ENCODE peak calls at places on chromosomes 2 and 18, in seven cellular contexts. One of them, this sample, is unnamed.

GRCh38 chr18:44130365-44130942 is 550.2 kb upstream of the SETBP1 start:
- DNase-seq in ureter: no peak
- DNase-seq in lower leg skin: no peak
- DNase-seq in HT1080: peak
- DNase-seq in trophoblast cell: peak
- DNase-seq in kidney epithelial cell: peak
- DNase-seq in stimulated activated CD4-positive, alpha-beta T cell treated with anti-CD3 and anti-CD28 coated beads, Interleukin-1b, Interleukin-23, amount 100 ng/mL, for 48 hours: no peak
- DNase-seq in this sample: no peak

GRCh38 chr2:173456960-173457359 is 102.3 kb downstream of the CDCA7 start:
- DNase-seq in ureter: no peak
- DNase-seq in lower leg skin: no peak
- DNase-seq in HT1080: no peak
- DNase-seq in trophoblast cell: no peak
- DNase-seq in kidney epithelial cell: no peak
- DNase-seq in stimulated activated CD4-positive, alpha-beta T cell treated with anti-CD3 and anti-CD28 coated beads, Interleukin-1b, Interleukin-23, amount 100 ng/mL, for 48 hours: no peak
- DNase-seq in this sample: no peak

GRCh38 chr2:109168080-109168479 is 39.1 kb downstream of the SH3RF3 start:
- DNase-seq in ureter: no peak
- DNase-seq in lower leg skin: no peak
- DNase-seq in HT1080: no peak
- DNase-seq in trophoblast cell: no peak
- DNase-seq in kidney epithelial cell: no peak
- DNase-seq in stimulated activated CD4-positive, alpha-beta T cell treated with anti-CD3 and anti-CD28 coated beads, Interleukin-1b, Interleukin-23, amount 100 ng/mL, for 48 hours: no peak
- DNase-seq in this sample: no peak

GRCh38 chr18:76977108-76977621 is 154.8 kb downstream of the ZNF236 start:
- DNase-seq in ureter: peak
- DNase-seq in lower leg skin: peak
- DNase-seq in HT1080: no peak
- DNase-seq in trophoblast cell: no peak
- DNase-seq in kidney epithelial cell: no peak
- DNase-seq in stimulated activated CD4-positive, alpha-beta T cell treated with anti-CD3 and anti-CD28 coated beads, Interleukin-1b, Interleukin-23, amount 100 ng/mL, for 48 hours: no peak
- DNase-seq in this sample: no peak

GRCh38 chr2:24577481-24577880 is 86.4 kb downstream of the NCOA1 start:
- DNase-seq in ureter: no peak
- DNase-seq in lower leg skin: no peak
- DNase-seq in HT1080: no peak
- DNase-seq in trophoblast cell: no peak
- DNase-seq in kidney epithelial cell: no peak
- DNase-seq in stimulated activated CD4-positive, alpha-beta T cell treated with anti-CD3 and anti-CD28 coated beads, Interleukin-1b, Interleukin-23, amount 100 ng/mL, for 48 hours: no peak
- DNase-seq in this sample: no peak

GRCh38 chr2:191245046-191245868 is at the start of gene MYO1B:
- DNase-seq in ureter: peak
- DNase-seq in lower leg skin: peak
- DNase-seq in HT1080: peak
- DNase-seq in trophoblast cell: peak
- DNase-seq in kidney epithelial cell: no peak
- DNase-seq in stimulated activated CD4-positive, alpha-beta T cell treated with anti-CD3 and anti-CD28 coated beads, Interleukin-1b, Interleukin-23, amount 100 ng/mL, for 48 hours: peak
- DNase-seq in this sample: peak

GRCh38 chr2:75641587-75641986 is 5.0 kb upstream of the MRPL19 start:
- DNase-seq in ureter: no peak
- DNase-seq in lower leg skin: no peak
- DNase-seq in HT1080: no peak
- DNase-seq in trophoblast cell: no peak
- DNase-seq in kidney epithelial cell: no peak
- DNase-seq in stimulated activated CD4-positive, alpha-beta T cell treated with anti-CD3 and anti-CD28 coated beads, Interleukin-1b, Interleukin-23, amount 100 ng/mL, for 48 hours: no peak
- DNase-seq in this sample: no peak

GRCh38 chr2:235979753-235980459 is 188.3 kb downstream of the GBX2 start:
- DNase-seq in ureter: no peak
- DNase-seq in lower leg skin: peak
- DNase-seq in HT1080: no peak
- DNase-seq in trophoblast cell: no peak
- DNase-seq in kidney epithelial cell: no peak
- DNase-seq in stimulated activated CD4-positive, alpha-beta T cell treated with anti-CD3 and anti-CD28 coated beads, Interleukin-1b, Interleukin-23, amount 100 ng/mL, for 48 hours: no peak
- DNase-seq in this sample: no peak

GRCh38 chr18:48027401-48027931 is 97.0 kb upstream of the SMAD2 start:
- DNase-seq in ureter: no peak
- DNase-seq in lower leg skin: peak
- DNase-seq in HT1080: no peak
- DNase-seq in trophoblast cell: no peak
- DNase-seq in kidney epithelial cell: no peak
- DNase-seq in stimulated activated CD4-positive, alpha-beta T cell treated with anti-CD3 and anti-CD28 coated beads, Interleukin-1b, Interleukin-23, amount 100 ng/mL, for 48 hours: no peak
- DNase-seq in this sample: no peak

GRCh38 chr2:200673191-200673590 is 87.4 kb downstream of the AOX1 start:
- DNase-seq in ureter: no peak
- DNase-seq in lower leg skin: no peak
- DNase-seq in HT1080: no peak
- DNase-seq in trophoblast cell: no peak
- DNase-seq in kidney epithelial cell: no peak
- DNase-seq in stimulated activated CD4-positive, alpha-beta T cell treated with anti-CD3 and anti-CD28 coated beads, Interleukin-1b, Interleukin-23, amount 100 ng/mL, for 48 hours: no peak
- DNase-seq in this sample: peak

GRCh38 chr2:75820693-75821092 is 110.0 kb upstream of the GCFC2 start:
- DNase-seq in ureter: no peak
- DNase-seq in lower leg skin: no peak
- DNase-seq in HT1080: no peak
- DNase-seq in trophoblast cell: no peak
- DNase-seq in kidney epithelial cell: no peak
- DNase-seq in stimulated activated CD4-positive, alpha-beta T cell treated with anti-CD3 and anti-CD28 coated beads, Interleukin-1b, Interleukin-23, amount 100 ng/mL, for 48 hours: no peak
- DNase-seq in this sample: no peak

GRCh38 chr2:174833737-174834136 is 69.5 kb upstream of the CHRNA1 start:
- DNase-seq in ureter: no peak
- DNase-seq in lower leg skin: no peak
- DNase-seq in HT1080: no peak
- DNase-seq in trophoblast cell: no peak
- DNase-seq in kidney epithelial cell: no peak
- DNase-seq in stimulated activated CD4-positive, alpha-beta T cell treated with anti-CD3 and anti-CD28 coated beads, Interleukin-1b, Interleukin-23, amount 100 ng/mL, for 48 hours: no peak
- DNase-seq in this sample: no peak

GRCh38 chr2:54999182-54999581 is 51.1 kb downstream of the RTN4 start:
- DNase-seq in ureter: no peak
- DNase-seq in lower leg skin: peak
- DNase-seq in HT1080: peak
- DNase-seq in trophoblast cell: peak
- DNase-seq in kidney epithelial cell: no peak
- DNase-seq in stimulated activated CD4-positive, alpha-beta T cell treated with anti-CD3 and anti-CD28 coated beads, Interleukin-1b, Interleukin-23, amount 100 ng/mL, for 48 hours: no peak
- DNase-seq in this sample: no peak

GRCh38 chr2:128276878-128277675 is 41.6 kb downstream of the HS6ST1 start:
- DNase-seq in ureter: no peak
- DNase-seq in lower leg skin: peak
- DNase-seq in HT1080: no peak
- DNase-seq in trophoblast cell: no peak
- DNase-seq in kidney epithelial cell: no peak
- DNase-seq in stimulated activated CD4-positive, alpha-beta T cell treated with anti-CD3 and anti-CD28 coated beads, Interleukin-1b, Interleukin-23, amount 100 ng/mL, for 48 hours: no peak
- DNase-seq in this sample: no peak

GRCh38 chr2:190418717-190419116 is 10.6 kb downstream of the MFSD6 start:
- DNase-seq in ureter: no peak
- DNase-seq in lower leg skin: no peak
- DNase-seq in HT1080: no peak
- DNase-seq in trophoblast cell: peak
- DNase-seq in kidney epithelial cell: no peak
- DNase-seq in stimulated activated CD4-positive, alpha-beta T cell treated with anti-CD3 and anti-CD28 coated beads, Interleukin-1b, Interleukin-23, amount 100 ng/mL, for 48 hours: no peak
- DNase-seq in this sample: no peak

GRCh38 chr18:22701795-22702194 is 231.3 kb upstream of the RBBP8 start:
- DNase-seq in ureter: no peak
- DNase-seq in lower leg skin: no peak
- DNase-seq in HT1080: no peak
- DNase-seq in trophoblast cell: no peak
- DNase-seq in kidney epithelial cell: no peak
- DNase-seq in stimulated activated CD4-positive, alpha-beta T cell treated with anti-CD3 and anti-CD28 coated beads, Interleukin-1b, Interleukin-23, amount 100 ng/mL, for 48 hours: no peak
- DNase-seq in this sample: no peak

GRCh38 chr2:81714817-81715216 is 1410.3 kb upstream of the LRRTM1 start:
- DNase-seq in ureter: no peak
- DNase-seq in lower leg skin: no peak
- DNase-seq in HT1080: no peak
- DNase-seq in trophoblast cell: no peak
- DNase-seq in kidney epithelial cell: no peak
- DNase-seq in stimulated activated CD4-positive, alpha-beta T cell treated with anti-CD3 and anti-CD28 coated beads, Interleukin-1b, Interleukin-23, amount 100 ng/mL, for 48 hours: no peak
- DNase-seq in this sample: no peak

GRCh38 chr2:44706584-44707553 is 234.6 kb upstream of the SIX3 start:
- DNase-seq in ureter: no peak
- DNase-seq in lower leg skin: no peak
- DNase-seq in HT1080: no peak
- DNase-seq in trophoblast cell: no peak
- DNase-seq in kidney epithelial cell: no peak
- DNase-seq in stimulated activated CD4-positive, alpha-beta T cell treated with anti-CD3 and anti-CD28 coated beads, Interleukin-1b, Interleukin-23, amount 100 ng/mL, for 48 hours: no peak
- DNase-seq in this sample: no peak

GRCh38 chr2:176111891-176112374 is 4.6 kb upstream of the HOXD10 start:
- DNase-seq in ureter: no peak
- DNase-seq in lower leg skin: peak
- DNase-seq in HT1080: no peak
- DNase-seq in trophoblast cell: no peak
- DNase-seq in kidney epithelial cell: no peak
- DNase-seq in stimulated activated CD4-positive, alpha-beta T cell treated with anti-CD3 and anti-CD28 coated beads, Interleukin-1b, Interleukin-23, amount 100 ng/mL, for 48 hours: no peak
- DNase-seq in this sample: no peak

GRCh38 chr2:232372231-232373208 is 6.0 kb upstream of the ALPP start:
- DNase-seq in ureter: no peak
- DNase-seq in lower leg skin: no peak
- DNase-seq in HT1080: peak
- DNase-seq in trophoblast cell: peak
- DNase-seq in kidney epithelial cell: no peak
- DNase-seq in stimulated activated CD4-positive, alpha-beta T cell treated with anti-CD3 and anti-CD28 coated beads, Interleukin-1b, Interleukin-23, amount 100 ng/mL, for 48 hours: no peak
- DNase-seq in this sample: no peak

GRCh38 chr2:231263118-231263831 is 64.8 kb downstream of the ARMC9 start:
- DNase-seq in ureter: no peak
- DNase-seq in lower leg skin: no peak
- DNase-seq in HT1080: no peak
- DNase-seq in trophoblast cell: no peak
- DNase-seq in kidney epithelial cell: no peak
- DNase-seq in stimulated activated CD4-positive, alpha-beta T cell treated with anti-CD3 and anti-CD28 coated beads, Interleukin-1b, Interleukin-23, amount 100 ng/mL, for 48 hours: no peak
- DNase-seq in this sample: no peak

GRCh38 chr18:2709316-2709715 is 53.8 kb downstream of the SMCHD1 start:
- DNase-seq in ureter: no peak
- DNase-seq in lower leg skin: no peak
- DNase-seq in HT1080: no peak
- DNase-seq in trophoblast cell: no peak
- DNase-seq in kidney epithelial cell: no peak
- DNase-seq in stimulated activated CD4-positive, alpha-beta T cell treated with anti-CD3 and anti-CD28 coated beads, Interleukin-1b, Interleukin-23, amount 100 ng/mL, for 48 hours: no peak
- DNase-seq in this sample: no peak

GRCh38 chr2:63661076-63661475 is 72.3 kb downstream of the MDH1 start:
- DNase-seq in ureter: no peak
- DNase-seq in lower leg skin: no peak
- DNase-seq in HT1080: peak
- DNase-seq in trophoblast cell: no peak
- DNase-seq in kidney epithelial cell: peak
- DNase-seq in stimulated activated CD4-positive, alpha-beta T cell treated with anti-CD3 and anti-CD28 coated beads, Interleukin-1b, Interleukin-23, amount 100 ng/mL, for 48 hours: no peak
- DNase-seq in this sample: no peak

GRCh38 chr2:199975297-199975895 is 20.0 kb downstream of the MAIP1 start:
- DNase-seq in ureter: no peak
- DNase-seq in lower leg skin: no peak
- DNase-seq in HT1080: no peak
- DNase-seq in trophoblast cell: no peak
- DNase-seq in kidney epithelial cell: no peak
- DNase-seq in stimulated activated CD4-positive, alpha-beta T cell treated with anti-CD3 and anti-CD28 coated beads, Interleukin-1b, Interleukin-23, amount 100 ng/mL, for 48 hours: no peak
- DNase-seq in this sample: no peak

GRCh38 chr2:182649316-182649715 is 66.7 kb upstream of the DNAJC10 start:
- DNase-seq in ureter: no peak
- DNase-seq in lower leg skin: no peak
- DNase-seq in HT1080: peak
- DNase-seq in trophoblast cell: peak
- DNase-seq in kidney epithelial cell: no peak
- DNase-seq in stimulated activated CD4-positive, alpha-beta T cell treated with anti-CD3 and anti-CD28 coated beads, Interleukin-1b, Interleukin-23, amount 100 ng/mL, for 48 hours: no peak
- DNase-seq in this sample: no peak

GRCh38 chr2:200664770-200665494 is 79.1 kb downstream of the AOX1 start:
- DNase-seq in ureter: no peak
- DNase-seq in lower leg skin: no peak
- DNase-seq in HT1080: no peak
- DNase-seq in trophoblast cell: peak
- DNase-seq in kidney epithelial cell: no peak
- DNase-seq in stimulated activated CD4-positive, alpha-beta T cell treated with anti-CD3 and anti-CD28 coated beads, Interleukin-1b, Interleukin-23, amount 100 ng/mL, for 48 hours: no peak
- DNase-seq in this sample: no peak